ENCODE peak calls at places on chromosomes 5 and 9, in seven cellular contexts. Y is K562, V is GM12878, F is H1, W is GM12892, M is SK-N-SH, R is HepG2. K is an unnamed sample.

GRCh38 chr5:77230727-77231469 is 20.4 kb downstream of the PDE8B start:
- DNase-seq in Y (peak), V (no peak), F (no peak), W (no peak), M (no peak), R (no peak), K (no peak)

GRCh38 chr5:93330506-93330905 is 250.5 kb downstream of the NR2F1-AS1 start:
- DNase-seq in Y (no peak), V (no peak), F (no peak), W (no peak), M (no peak), R (no peak), K (no peak)

GRCh38 chr9:71819115-71819739 is 50.9 kb upstream of the CEMIP2 start:
- DNase-seq in Y (peak), V (no peak), F (no peak), W (no peak), M (peak), R (peak), K (no peak)

GRCh38 chr9:124778575-124779367 is 1.8 kb downstream of the OLFML2A start:
- DNase-seq in Y (no peak), V (no peak), F (peak), W (no peak), M (no peak), R (no peak), K (no peak)

GRCh38 chr9:126395439-126396212 is 69.0 kb downstream of the MVB12B start:
- DNase-seq in Y (no peak), V (no peak), F (no peak), W (no peak), M (no peak), R (no peak), K (no peak)

GRCh38 chr5:34022131-34022705 is 14.4 kb upstream of the AMACR start:
- DNase-seq in Y (no peak), V (no peak), F (no peak), W (no peak), M (no peak), R (no peak), K (no peak)

GRCh38 chr9:111148994-111149759 is 110.9 kb upstream of the LPAR1 start:
- DNase-seq in Y (no peak), V (no peak), F (no peak), W (no peak), M (no peak), R (peak), K (no peak)

GRCh38 chr5:142466195-142466951 is 141.6 kb upstream of the SPRY4 start:
- DNase-seq in Y (no peak), V (no peak), F (no peak), W (no peak), M (no peak), R (no peak), K (no peak)

GRCh38 chr9:84781431-84781830 is 111.9 kb downstream of the NTRK2 start:
- DNase-seq in Y (no peak), V (no peak), F (no peak), W (no peak), M (peak), R (peak), K (no peak)

GRCh38 chr5:73625905-73626811 is at the start of gene ARHGEF28:
- DNase-seq in Y (peak), V (no peak), F (peak), W (peak), M (peak), R (peak), K (peak)

GRCh38 chr9:108274971-108275370 is 580.8 kb downstream of the ACTL7B start:
- DNase-seq in Y (no peak), V (no peak), F (no peak), W (no peak), M (no peak), R (no peak), K (no peak)

GRCh38 chr5:65508978-65509377 is 27.3 kb upstream of the ADAMTS6 start:
- DNase-seq in Y (no peak), V (no peak), F (no peak), W (no peak), M (no peak), R (no peak), K (no peak)

GRCh38 chr9:27407966-27408365 is 111.0 kb upstream of the EQTN start:
- DNase-seq in Y (no peak), V (no peak), F (no peak), W (no peak), M (no peak), R (no peak), K (no peak)

GRCh38 chr5:150075233-150075632 is 11.1 kb downstream of the CSF1R start:
- DNase-seq in Y (no peak), V (no peak), F (peak), W (no peak), M (peak), R (no peak), K (no peak)

GRCh38 chr9:4099961-4100360 is 199.9 kb downstream of the GLIS3 start:
- DNase-seq in Y (no peak), V (no peak), F (no peak), W (no peak), M (no peak), R (no peak), K (no peak)

GRCh38 chr9:87531370-87532295 is 34.0 kb downstream of the DAPK1 start:
- DNase-seq in Y (no peak), V (no peak), F (no peak), W (no peak), M (no peak), R (no peak), K (no peak)

GRCh38 chr9:76101945-76102344 is 211.5 kb downstream of the PCSK5 start:
- DNase-seq in Y (no peak), V (no peak), F (no peak), W (no peak), M (no peak), R (no peak), K (no peak)

GRCh38 chr5:126471875-126472537 is 48.8 kb downstream of the GRAMD2B start:
- DNase-seq in Y (no peak), V (no peak), F (no peak), W (no peak), M (no peak), R (peak), K (no peak)

GRCh38 chr5:87308024-87308423 is 40.3 kb downstream of the RASA1 start:
- DNase-seq in Y (no peak), V (peak), F (no peak), W (no peak), M (no peak), R (no peak), K (no peak)

GRCh38 chr9:126558051-126558665 is 55.6 kb upstream of the LMX1B start:
- DNase-seq in Y (peak), V (peak), F (peak), W (peak), M (peak), R (peak), K (peak)

GRCh38 chr9:95047452-95048224 is 269.9 kb downstream of the FANCC start:
- DNase-seq in Y (no peak), V (no peak), F (no peak), W (no peak), M (no peak), R (no peak), K (no peak)

GRCh38 chr9:95044731-95045508 is 272.6 kb downstream of the FANCC start:
- DNase-seq in Y (no peak), V (no peak), F (peak), W (no peak), M (no peak), R (no peak), K (no peak)

GRCh38 chr9:95040106-95040505 is 277.4 kb downstream of the FANCC start:
- DNase-seq in Y (no peak), V (no peak), F (no peak), W (no peak), M (no peak), R (no peak), K (no peak)

GRCh38 chr9:95045751-95046150 is 271.8 kb downstream of the FANCC start:
- DNase-seq in Y (no peak), V (no peak), F (peak), W (no peak), M (no peak), R (no peak), K (no peak)

GRCh38 chr9:95043826-95044225 is 273.7 kb downstream of the FANCC start:
- DNase-seq in Y (no peak), V (no peak), F (no peak), W (no peak), M (no peak), R (no peak), K (no peak)
- TF ChIP-seq POLR2AphosphoS5 in Y (no peak), V (no peak), F (no peak), W (no peak), M (no peak), R (no peak), K (no peak)

DNA sequence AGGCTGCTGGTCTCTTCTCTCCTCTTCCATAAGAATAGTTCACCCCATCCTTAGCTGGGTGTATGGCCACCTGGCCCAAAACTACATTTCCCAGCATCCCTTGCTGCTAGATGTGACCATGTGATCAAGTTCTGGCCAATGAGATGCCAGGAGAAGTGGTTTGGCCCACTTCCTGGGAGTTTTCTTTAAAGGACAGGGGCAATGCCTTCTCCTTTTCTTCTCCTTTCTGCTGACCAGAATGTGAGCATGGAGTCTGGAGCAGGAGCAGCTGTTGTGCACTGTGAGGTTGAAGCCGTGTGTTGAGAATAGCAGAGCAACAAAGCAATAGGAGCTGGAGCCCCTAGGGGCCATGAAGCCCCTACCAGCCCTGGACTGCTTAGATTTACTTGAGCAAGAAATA is 36.8 kb downstream of the C9orf50 start:
- DNase-seq in Y (peak), V (peak), F (peak), W (no peak), M (peak), R (peak), K (no peak)
- TF ChIP-seq TAF1 in Y (no peak), V (no peak), F (no peak), W (no peak), M (no peak), R (no peak), K (no peak)

GRCh38 chr5:88889165-88890069 is 6.4 kb upstream of the MEF2C start:
- DNase-seq in Y (no peak), V (no peak), F (peak), W (peak), M (peak), R (no peak), K (no peak)
- TF ChIP-seq POLR2AphosphoS5 in Y (no peak), V (peak), F (no peak), W (peak), M (no peak), R (no peak), K (peak)

GRCh38 chr5:23977365-23977764 is 470.0 kb downstream of the PRDM9 start:
- DNase-seq in Y (no peak), V (no peak), F (no peak), W (no peak), M (no peak), R (no peak), K (no peak)

GRCh38 chr5:23977996-23978395 is 470.6 kb downstream of the PRDM9 start:
- DNase-seq in Y (peak), V (no peak), F (peak), W (no peak), M (peak), R (peak), K (no peak)
- TF ChIP-seq TAF1 in Y (no peak), V (no peak), F (no peak), W (no peak), M (no peak), R (no peak), K (no peak)

DNA sequence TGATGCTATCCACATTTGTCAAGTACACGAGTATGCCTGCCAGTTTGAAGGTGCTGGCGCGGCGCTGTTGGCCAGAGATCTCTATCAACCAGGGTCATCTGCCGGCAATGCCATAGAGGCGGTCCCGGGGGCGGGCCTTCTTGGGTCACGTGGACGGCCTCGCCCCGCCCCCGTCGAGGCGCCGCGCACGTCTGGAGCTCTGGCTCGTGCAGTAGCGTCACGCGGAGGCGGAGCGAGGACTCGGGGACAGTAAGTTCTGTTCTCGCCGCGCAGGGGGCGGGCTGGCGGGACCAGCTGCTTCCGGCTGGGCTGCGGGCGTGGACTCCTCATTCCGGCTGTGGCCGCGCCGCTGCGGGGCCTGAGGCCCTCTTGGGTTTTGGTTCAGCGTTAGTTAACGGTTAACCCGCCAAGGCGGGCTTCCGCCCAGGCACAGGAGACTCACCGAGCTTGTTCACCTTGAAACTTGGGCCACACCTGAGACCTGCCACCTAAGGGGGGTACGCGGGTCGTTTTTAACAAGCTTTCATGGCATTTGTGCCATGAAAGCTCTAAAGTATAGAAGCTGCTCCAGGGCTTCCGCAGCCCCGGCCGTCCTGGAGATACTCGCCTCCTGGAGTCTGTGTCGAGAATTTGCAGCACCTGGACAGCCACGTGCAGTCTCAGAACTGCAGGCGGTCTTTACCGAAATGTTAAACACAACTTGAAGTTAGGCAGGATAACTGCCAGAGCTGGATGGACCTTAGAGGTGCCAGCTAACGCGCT is at the start of gene RFESD:
- DNase-seq in Y (peak), V (peak), F (peak), W (peak), M (peak), R (peak), K (peak)
- TF ChIP-seq POLR2AphosphoS5 in Y (peak), V (peak), F (peak), W (peak), M (peak), R (peak), K (peak)

DNA sequence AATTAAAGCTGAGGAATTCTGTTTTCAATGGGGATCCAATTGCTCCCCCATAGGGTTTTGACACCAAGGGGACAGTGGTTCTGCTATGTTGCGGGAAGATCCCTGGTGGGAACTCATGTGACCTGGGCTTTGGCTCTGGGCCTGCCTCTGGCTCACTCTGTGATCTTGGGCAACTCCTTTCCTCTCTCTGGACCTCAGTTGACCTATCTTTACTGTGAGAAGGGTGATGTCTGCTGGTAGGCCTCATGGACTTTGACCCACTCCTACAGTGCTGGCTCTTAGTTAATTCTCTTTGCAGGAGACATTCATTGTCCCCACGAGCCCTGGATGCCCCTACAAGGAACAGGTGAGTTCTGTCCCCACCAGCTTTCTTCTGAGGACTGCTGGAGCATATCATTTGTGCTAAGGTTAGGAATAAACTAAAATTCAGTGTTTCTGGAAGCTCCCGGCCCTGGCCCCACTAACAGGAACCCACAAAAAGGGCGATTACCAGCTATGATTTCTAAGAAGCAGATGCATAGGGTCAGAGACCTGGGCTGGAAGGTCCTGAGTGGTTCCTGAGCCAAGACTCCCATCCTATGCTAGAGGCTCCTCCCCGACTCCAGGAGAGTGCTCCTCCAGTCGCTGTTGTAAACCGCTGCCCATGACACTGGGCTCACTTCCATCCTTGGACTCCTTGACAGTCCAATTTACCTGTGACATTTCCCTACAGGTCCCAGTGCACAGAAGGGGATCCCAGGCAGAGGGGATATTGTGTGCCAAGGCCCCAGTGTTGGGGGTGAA is 218.3 kb downstream of the PAX5 start:
- DNase-seq in Y (no peak), V (no peak), F (no peak), W (no peak), M (no peak), R (no peak), K (no peak)
- TF ChIP-seq TAF1 in Y (no peak), V (no peak), F (no peak), W (no peak), M (no peak), R (no peak), K (no peak)

GRCh38 chr5:88883566-88884434 is 816 bp upstream of the MEF2C start:
- DNase-seq in Y (peak), V (no peak), F (peak), W (peak), M (peak), R (no peak), K (no peak)
- TF ChIP-seq POLR2AphosphoS5 in Y (no peak), V (peak), F (no peak), W (peak), M (no peak), R (no peak), K (peak)

K was measured in GM12891.